ENCODE peak calls at places on chromosomes 7 and 10, in four cellular contexts. One of them, this sample, is unnamed.

GRCh38 chr10:70551491-70551890 is 51.0 kb downstream of the PRF1 start:
- DNase-seq in prostate gland: no peak
- DNase-seq in dorsolateral prefrontal cortex: no peak
- DNase-seq in GM06990: no peak
- DNase-seq in this sample: no peak

GRCh38 chr7:96061844-96062243 is 260.1 kb downstream of the SLC25A13 start:
- DNase-seq in dorsolateral prefrontal cortex: no peak
- DNase-seq in prostate gland: peak; percentile 24
- DNase-seq in GM06990: no peak
- DNase-seq in this sample: peak; percentile 15

GRCh38 chr7:148303295-148304013 is 287.1 kb upstream of the C7orf33 start:
- DNase-seq in GM06990: no peak
- DNase-seq in dorsolateral prefrontal cortex: peak; percentile 43
- DNase-seq in prostate gland: no peak
- DNase-seq in this sample: peak; percentile 93

GRCh38 chr7:154913645-154914579 is 89.0 kb downstream of the PAXIP1 start:
- DNase-seq in dorsolateral prefrontal cortex: peak; percentile 89
- DNase-seq in GM06990: peak; percentile 60
- DNase-seq in prostate gland: peak; percentile 83
- DNase-seq in this sample: peak; percentile 61

GRCh38 chr7:38629621-38630020 is 1.6 kb downstream of the AMPH start:
- DNase-seq in dorsolateral prefrontal cortex: peak; percentile 20
- DNase-seq in prostate gland: no peak
- DNase-seq in GM06990: no peak
- DNase-seq in this sample: peak; percentile 26

GRCh38 chr10:15718495-15719061 is 1.1 kb downstream of the ITGA8 start:
- DNase-seq in dorsolateral prefrontal cortex: no peak
- DNase-seq in GM06990: no peak
- DNase-seq in prostate gland: no peak
- DNase-seq in this sample: no peak

GRCh38 chr7:6382797-6383196 is 65.0 kb downstream of the DAGLB start:
- DNase-seq in dorsolateral prefrontal cortex: no peak
- DNase-seq in prostate gland: no peak
- DNase-seq in GM06990: no peak
- DNase-seq in this sample: peak; percentile 47

GRCh38 chr7:45647426-45647825 is 73.3 kb downstream of the ADCY1 start:
- DNase-seq in dorsolateral prefrontal cortex: no peak
- DNase-seq in GM06990: no peak
- DNase-seq in prostate gland: peak; percentile 2
- DNase-seq in this sample: no peak

GRCh38 chr10:110852255-110852896 is 19.4 kb upstream of the PDCD4 start:
- DNase-seq in prostate gland: no peak
- DNase-seq in GM06990: no peak
- DNase-seq in dorsolateral prefrontal cortex: no peak
- DNase-seq in this sample: peak; percentile 33

GRCh38 chr10:603745-604144 is 85.7 kb downstream of the DIP2C start:
- DNase-seq in GM06990: no peak
- DNase-seq in prostate gland: no peak
- DNase-seq in dorsolateral prefrontal cortex: no peak
- DNase-seq in this sample: no peak

DNA sequence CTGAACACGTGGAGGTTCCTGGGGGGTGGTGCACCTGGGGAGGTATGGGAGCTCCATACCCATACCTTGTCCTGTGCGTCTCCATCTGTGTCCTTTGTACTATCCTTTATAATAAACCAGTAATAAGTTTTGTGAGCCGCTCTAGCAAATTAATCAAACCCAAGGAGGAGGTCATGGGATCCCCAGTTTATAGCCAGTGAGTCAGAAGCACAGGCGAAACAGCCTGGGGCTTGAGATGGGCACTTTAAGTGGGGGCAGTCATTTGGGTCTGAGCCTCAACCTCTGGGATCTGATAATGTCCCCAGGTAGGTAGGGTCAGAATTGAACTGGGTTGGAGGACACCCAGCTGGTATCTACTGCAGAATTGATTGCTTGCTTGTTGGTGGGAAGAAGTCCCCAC is 16.9 kb downstream of the SNX10 start:
- DNase-seq in dorsolateral prefrontal cortex: no peak
- DNase-seq in GM06990: no peak
- DNase-seq in prostate gland: no peak
- DNase-seq in this sample: no peak
- TF ChIP-seq CTCF in dorsolateral prefrontal cortex: no peak
- TF ChIP-seq CTCF in GM06990: no peak
- TF ChIP-seq CTCF in prostate gland: no peak
- TF ChIP-seq CTCF in this sample: no peak

GRCh38 chr10:29186221-29186620 is 102.6 kb upstream of the LYZL1 start:
- DNase-seq in prostate gland: no peak
- DNase-seq in dorsolateral prefrontal cortex: no peak
- DNase-seq in GM06990: no peak
- DNase-seq in this sample: no peak
- H3K4me3 ChIP-seq in prostate gland: no peak overlapping the region
- H3K4me3 ChIP-seq in dorsolateral prefrontal cortex: no peak overlapping the region
- H3K4me3 ChIP-seq in GM06990: no peak overlapping the region
- H3K4me3 ChIP-seq in this sample: no peak overlapping the region

GRCh38 chr7:135944753-135945152 is 32.4 kb downstream of the MTPN start:
- DNase-seq in GM06990: no peak
- DNase-seq in prostate gland: no peak
- DNase-seq in dorsolateral prefrontal cortex: no peak
- DNase-seq in this sample: no peak

GRCh38 chr7:135946289-135947055 is 30.7 kb downstream of the MTPN start:
- DNase-seq in dorsolateral prefrontal cortex: no peak
- DNase-seq in prostate gland: no peak
- DNase-seq in GM06990: no peak
- DNase-seq in this sample: no peak

GRCh38 chr7:135950972-135951371 is 26.2 kb downstream of the MTPN start:
- DNase-seq in prostate gland: no peak
- DNase-seq in dorsolateral prefrontal cortex: no peak
- DNase-seq in GM06990: no peak
- DNase-seq in this sample: no peak

GRCh38 chr7:135956393-135956792 is 20.8 kb downstream of the MTPN start:
- DNase-seq in dorsolateral prefrontal cortex: no peak
- DNase-seq in GM06990: no peak
- DNase-seq in prostate gland: no peak
- DNase-seq in this sample: no peak

GRCh38 chr7:135950429-135950828 is 26.7 kb downstream of the MTPN start:
- DNase-seq in dorsolateral prefrontal cortex: no peak
- DNase-seq in prostate gland: no peak
- DNase-seq in GM06990: no peak
- DNase-seq in this sample: no peak
- TF ChIP-seq CTCF in dorsolateral prefrontal cortex: no peak
- TF ChIP-seq CTCF in prostate gland: no peak
- TF ChIP-seq CTCF in GM06990: no peak
- TF ChIP-seq CTCF in this sample: no peak

GRCh38 chr10:82922755-82923154 is 1047.8 kb downstream of the NRG3 start:
- DNase-seq in dorsolateral prefrontal cortex: no peak
- DNase-seq in GM06990: no peak
- DNase-seq in prostate gland: no peak
- DNase-seq in this sample: peak; percentile 10

GRCh38 chr10:82924711-82925110 is 1049.7 kb downstream of the NRG3 start:
- DNase-seq in GM06990: no peak
- DNase-seq in prostate gland: no peak
- DNase-seq in dorsolateral prefrontal cortex: no peak
- DNase-seq in this sample: no peak

GRCh38 chr10:82925547-82925946 is 1050.6 kb downstream of the NRG3 start:
- DNase-seq in prostate gland: no peak
- DNase-seq in dorsolateral prefrontal cortex: no peak
- DNase-seq in GM06990: no peak
- DNase-seq in this sample: peak; percentile 24

GRCh38 chr10:82922046-82922445 is 1047.1 kb downstream of the NRG3 start:
- DNase-seq in prostate gland: no peak
- DNase-seq in dorsolateral prefrontal cortex: no peak
- DNase-seq in GM06990: no peak
- DNase-seq in this sample: no peak
- H3K4me3 ChIP-seq in prostate gland: no peak overlapping the region
- H3K4me3 ChIP-seq in dorsolateral prefrontal cortex: no peak overlapping the region
- H3K4me3 ChIP-seq in GM06990: no peak overlapping the region
- H3K4me3 ChIP-seq in this sample: no peak overlapping the region

This sample was measured in fibroblast of mammary gland.